ENCODE peak calls at places on chromosomes 5 and 9, in eight cellular contexts. P is astrocyte, R is MM.1S, F is heart left ventricle, U is GM23248, D is adipocyte, V is foreskin fibroblast, A is PC-3. H is an unnamed sample.

GRCh38 chr5:181041043-181041442 is 977 bp downstream of the BTNL9 start:
- DNase-seq in D (no peak), U (no peak), P (no peak), F (no peak), V (no peak), R (no peak), A (no peak), H (no peak)

GRCh38 chr5:155952486-155953105 is 374.4 kb upstream of the SGCD start:
- DNase-seq in U (no peak), F (no peak), V (no peak), P (no peak), R (no peak), A (no peak), D (no peak), H (no peak)

GRCh38 chr5:75054110-75054930 is 2.0 kb upstream of the GCNT4 start:
- DNase-seq in V (no peak), D (peak; percentile 72), P (peak; percentile 65), A (no peak), R (no peak), U (peak; percentile 72), F (peak; percentile 40), H (peak; percentile 73)

GRCh38 chr5:144504929-144505578 is 334.4 kb downstream of the KCTD16 start:
- DNase-seq in U (no peak), P (no peak), D (no peak), A (no peak), V (peak; percentile 15), R (peak; percentile 14), F (no peak), H (no peak)

GRCh38 chr5:171207256-171207866 is 101.7 kb upstream of the TLX3 start:
- DNase-seq in V (peak; percentile 77), D (peak; percentile 85), A (peak; percentile 84), R (peak; percentile 72), F (no peak), P (peak; percentile 4), U (peak; percentile 70), H (peak; percentile 67)

GRCh38 chr9:18743976-18744375 is 270.0 kb downstream of the ADAMTSL1 start:
- DNase-seq in R (no peak), A (no peak), V (peak; percentile 23), D (no peak), F (no peak), U (peak; percentile 52), P (peak; percentile 76), H (peak; percentile 67)

GRCh38 chr9:134966270-134966669 is 48.6 kb upstream of the FCN1 start:
- DNase-seq in F (no peak), R (no peak), V (no peak), D (no peak), U (no peak), A (no peak), P (no peak), H (no peak)

GRCh38 chr9:86239053-86239770 is 20.2 kb downstream of the C9orf153 start:
- DNase-seq in R (no peak), D (peak; percentile 31), A (peak; percentile 35), V (no peak), F (no peak), U (peak; percentile 32), P (no peak), H (peak; percentile 26)

GRCh38 chr5:177399903-177400868 is at the start of gene PFN3:
- DNase-seq in F (no peak), D (no peak), P (no peak), V (peak; percentile 66), A (no peak), R (no peak), U (peak; percentile 59), H (no peak)

GRCh38 chr5:31811210-31811609 is 172.3 kb downstream of the PDZD2 start:
- DNase-seq in F (no peak), A (peak; percentile 87), R (no peak), V (peak; percentile 96), U (peak; percentile 93), D (peak; percentile 90), P (peak; percentile 91), H (peak; percentile 88)

GRCh38 chr5:65480306-65480865 is 1.3 kb downstream of the ADAMTS6 start:
- DNase-seq in F (peak; percentile 83), R (peak; percentile 41), A (peak; percentile 43), V (peak; percentile 92), U (peak; percentile 84), P (peak; percentile 81), D (peak; percentile 92), H (peak; percentile 91)
- H3K4me3 ChIP-seq in F (peak overlapping the region; percentile 61), R (peak overlapping the region; percentile 75), A (peak overlapping the region; percentile 79), V (peak overlapping the region; percentile 88), U (peak overlapping the region; percentile 99), P (peak overlapping the region; percentile 95), D (peak overlapping the region; percentile 92), H (peak overlapping the region; percentile 64)

GRCh38 chr9:121288557-121288873 is 20.6 kb downstream of the GSN start:
- DNase-seq in V (no peak), P (no peak), U (no peak), A (no peak), F (no peak), R (no peak), D (no peak), H (no peak)
- H3K4me3 ChIP-seq in V (no peak overlapping the region), P (no peak overlapping the region), U (no peak overlapping the region), A (no peak overlapping the region), F (no peak overlapping the region), R (no peak overlapping the region), D (peak overlapping the region; percentile 42), H (no peak overlapping the region)

DNA sequence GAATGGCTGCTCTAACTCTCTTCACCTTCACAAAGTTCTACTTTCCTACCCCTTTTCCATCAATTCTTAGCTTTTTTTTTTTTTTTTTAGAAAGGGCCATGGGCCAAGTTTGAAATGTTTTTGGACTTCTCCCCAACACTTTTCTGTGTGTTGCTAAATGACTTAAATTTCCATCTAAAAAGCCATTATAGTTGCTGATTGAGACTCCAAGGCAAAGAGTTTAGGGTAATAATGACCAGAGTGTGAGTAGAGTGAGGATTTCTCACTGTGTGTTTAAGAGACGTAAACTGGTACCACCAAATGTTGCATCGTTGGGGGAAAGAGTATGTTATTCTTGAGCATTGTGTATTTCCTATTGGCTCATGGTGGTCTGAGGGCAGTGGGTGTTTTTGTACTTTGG is 24.4 kb downstream of the TNC start:
- DNase-seq in P (no peak), R (no peak), A (no peak), D (no peak), F (no peak), V (no peak), U (no peak), H (no peak)
- H3K4me3 ChIP-seq in P (no peak overlapping the region), R (no peak overlapping the region), A (no peak overlapping the region), D (no peak overlapping the region), F (no peak overlapping the region), V (no peak overlapping the region), U (no peak overlapping the region), H (no peak overlapping the region)

GRCh38 chr9:110320651-110321050 is 17.0 kb downstream of the TXNDC8 start:
- DNase-seq in A (no peak), U (peak; percentile 14), D (no peak), V (peak; percentile 33), F (no peak), P (peak; percentile 51), R (no peak), H (peak; percentile 21)

GRCh38 chr9:110317921-110318320 is 19.7 kb downstream of the TXNDC8 start:
- DNase-seq in P (no peak), F (no peak), U (no peak), A (no peak), V (no peak), D (no peak), R (no peak), H (no peak)

GRCh38 chr9:110323831-110324230 is 13.8 kb downstream of the TXNDC8 start:
- DNase-seq in D (no peak), U (peak; percentile 4), F (no peak), V (no peak), P (no peak), A (no peak), R (no peak), H (no peak)

GRCh38 chr9:110319781-110320180 is 17.9 kb downstream of the TXNDC8 start:
- DNase-seq in V (no peak), A (no peak), D (no peak), U (peak; percentile 14), F (no peak), P (no peak), R (no peak), H (no peak)

DNA sequence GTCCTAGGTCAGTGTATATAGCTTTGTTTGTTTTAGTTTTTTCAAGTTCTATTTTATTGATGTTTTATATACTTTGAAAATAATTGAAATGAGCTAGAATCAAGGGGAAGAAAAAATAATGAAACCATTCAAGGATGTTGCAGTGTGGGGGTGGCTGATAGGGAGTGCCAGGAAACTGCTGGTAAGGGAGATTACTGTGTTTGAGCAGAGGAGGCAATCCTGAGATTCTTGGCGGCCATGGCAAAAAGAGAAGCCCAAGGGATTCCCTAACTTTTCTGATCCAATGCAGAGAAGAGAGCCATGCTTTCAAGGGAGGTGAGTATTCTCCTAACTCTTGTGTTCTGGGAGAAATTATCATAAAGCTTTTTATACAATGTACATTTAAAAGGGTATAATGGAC is 16.6 kb downstream of the TXNDC8 start:
- DNase-seq in D (peak; percentile 32), V (peak; percentile 32), F (no peak), R (no peak), P (peak; percentile 32), A (no peak), U (peak; percentile 60), H (peak; percentile 24)
- H3K4me3 ChIP-seq in D (no peak overlapping the region), V (no peak overlapping the region), F (no peak overlapping the region), R (no peak overlapping the region), P (no peak overlapping the region), A (no peak overlapping the region), U (no peak overlapping the region), H (no peak overlapping the region)

GRCh38 chr5:172274951-172275753 is 8.4 kb downstream of the UBTD2 start:
- DNase-seq in F (no peak), V (peak; percentile 28), U (peak; percentile 12), A (no peak), P (peak; percentile 17), R (no peak), D (peak; percentile 52), H (peak; percentile 93)
- H3K4me3 ChIP-seq in F (no peak overlapping the region), V (no peak overlapping the region), U (no peak overlapping the region), A (no peak overlapping the region), P (no peak overlapping the region), R (no peak overlapping the region), D (no peak overlapping the region), H (no peak overlapping the region)